ENCODE peak calls at places on chromosomes 12 and 14, in eight cellular contexts. One of them, this sample, is unnamed. For H3K4me1 and H3K27me3, the result is how much of the 10 kb centered on the place peaks cover.

GRCh38 chr14:92935446-92935845 is 12.5 kb downstream of the CHGA start:
- DNase-seq in thoracic aorta: no peak
- DNase-seq in heart left ventricle: no peak
- DNase-seq in body of pancreas: no peak
- DNase-seq in tibial artery: no peak
- DNase-seq in suprapubic skin: no peak
- DNase-seq in uterus: no peak
- DNase-seq in heart right ventricle: no peak
- DNase-seq in this sample: peak

GRCh38 chr14:92516966-92517350 is 3.4 kb downstream of the RIN3 start:
- DNase-seq in tibial artery: no peak
- DNase-seq in thoracic aorta: no peak
- DNase-seq in body of pancreas: no peak
- DNase-seq in uterus: no peak
- DNase-seq in suprapubic skin: no peak
- DNase-seq in heart left ventricle: no peak
- DNase-seq in heart right ventricle: no peak
- DNase-seq in this sample: no peak

GRCh38 chr12:79388006-79388405 is 302.8 kb downstream of the PAWR start:
- DNase-seq in uterus: no peak
- DNase-seq in suprapubic skin: no peak
- DNase-seq in heart left ventricle: no peak
- DNase-seq in tibial artery: no peak
- DNase-seq in heart right ventricle: no peak
- DNase-seq in body of pancreas: no peak
- DNase-seq in thoracic aorta: no peak
- DNase-seq in this sample: no peak

GRCh38 chr14:29348504-29348903 is 579.1 kb downstream of the PRKD1 start:
- DNase-seq in tibial artery: no peak
- DNase-seq in thoracic aorta: no peak
- DNase-seq in suprapubic skin: no peak
- DNase-seq in uterus: no peak
- DNase-seq in heart right ventricle: no peak
- DNase-seq in heart left ventricle: no peak
- DNase-seq in body of pancreas: no peak
- DNase-seq in this sample: no peak

GRCh38 chr14:104559769-104560585 is 19.6 kb upstream of the C14orf180 start:
- DNase-seq in thoracic aorta: no peak
- DNase-seq in uterus: no peak
- DNase-seq in heart left ventricle: peak
- DNase-seq in body of pancreas: no peak
- DNase-seq in tibial artery: no peak
- DNase-seq in heart right ventricle: no peak
- DNase-seq in suprapubic skin: no peak
- DNase-seq in this sample: peak

GRCh38 chr12:12592930-12593329 is 18.7 kb upstream of the CREBL2 start:
- DNase-seq in body of pancreas: no peak
- DNase-seq in thoracic aorta: no peak
- DNase-seq in tibial artery: no peak
- DNase-seq in uterus: no peak
- DNase-seq in heart left ventricle: no peak
- DNase-seq in suprapubic skin: no peak
- DNase-seq in heart right ventricle: no peak
- DNase-seq in this sample: no peak

GRCh38 chr14:54564071-54564798 is 2.7 kb upstream of the SAMD4A start:
- DNase-seq in body of pancreas: no peak
- DNase-seq in suprapubic skin: no peak
- DNase-seq in heart left ventricle: no peak
- DNase-seq in heart right ventricle: no peak
- DNase-seq in thoracic aorta: no peak
- DNase-seq in tibial artery: no peak
- DNase-seq in uterus: no peak
- DNase-seq in this sample: no peak

GRCh38 chr14:51950007-51950406 is 39.3 kb upstream of the RTRAF start:
- DNase-seq in body of pancreas: no peak
- DNase-seq in thoracic aorta: no peak
- DNase-seq in uterus: no peak
- DNase-seq in suprapubic skin: no peak
- DNase-seq in heart left ventricle: no peak
- DNase-seq in heart right ventricle: no peak
- DNase-seq in tibial artery: no peak
- DNase-seq in this sample: no peak

GRCh38 chr14:51068268-51068667 is 26.6 kb downstream of the TRIM9 start:
- DNase-seq in suprapubic skin: no peak
- DNase-seq in uterus: no peak
- DNase-seq in thoracic aorta: no peak
- DNase-seq in body of pancreas: no peak
- DNase-seq in tibial artery: no peak
- DNase-seq in heart right ventricle: no peak
- DNase-seq in heart left ventricle: no peak
- DNase-seq in this sample: no peak

GRCh38 chr12:46360908-46361666 is 11.5 kb downstream of the SLC38A2 start:
- DNase-seq in heart left ventricle: no peak
- DNase-seq in tibial artery: no peak
- DNase-seq in uterus: no peak
- DNase-seq in body of pancreas: no peak
- DNase-seq in thoracic aorta: no peak
- DNase-seq in heart right ventricle: no peak
- DNase-seq in suprapubic skin: no peak
- DNase-seq in this sample: no peak

GRCh38 chr12:78316150-78316549 is 485.5 kb downstream of the NAV3 start:
- DNase-seq in uterus: no peak
- DNase-seq in tibial artery: no peak
- DNase-seq in suprapubic skin: no peak
- DNase-seq in heart right ventricle: no peak
- DNase-seq in body of pancreas: no peak
- DNase-seq in heart left ventricle: no peak
- DNase-seq in thoracic aorta: no peak
- DNase-seq in this sample: no peak

GRCh38 chr14:61476737-61477410 is 155.5 kb downstream of the PRKCH start:
- DNase-seq in uterus: peak
- DNase-seq in suprapubic skin: no peak
- DNase-seq in tibial artery: peak
- DNase-seq in body of pancreas: peak
- DNase-seq in heart right ventricle: peak
- DNase-seq in heart left ventricle: no peak
- DNase-seq in thoracic aorta: no peak
- DNase-seq in this sample: no peak

GRCh38 chr12:111359914-111360276 is 9.0 kb downstream of the PHETA1 start:
- DNase-seq in uterus: no peak
- DNase-seq in heart right ventricle: no peak
- DNase-seq in thoracic aorta: no peak
- DNase-seq in body of pancreas: no peak
- DNase-seq in tibial artery: no peak
- DNase-seq in suprapubic skin: no peak
- DNase-seq in heart left ventricle: no peak
- DNase-seq in this sample: no peak

GRCh38 chr12:121383601-121384019 is 16.3 kb upstream of the RNF34 start:
- DNase-seq in body of pancreas: no peak
- DNase-seq in heart right ventricle: no peak
- DNase-seq in tibial artery: no peak
- DNase-seq in thoracic aorta: no peak
- DNase-seq in suprapubic skin: no peak
- DNase-seq in heart left ventricle: no peak
- DNase-seq in uterus: no peak
- DNase-seq in this sample: no peak

GRCh38 chr14:20458031-20458789 is 3.0 kb downstream of the PIP4P1 start:
- DNase-seq in uterus: no peak
- DNase-seq in thoracic aorta: no peak
- DNase-seq in body of pancreas: no peak
- DNase-seq in heart left ventricle: no peak
- DNase-seq in tibial artery: no peak
- DNase-seq in suprapubic skin: no peak
- DNase-seq in heart right ventricle: no peak
- DNase-seq in this sample: no peak
- H3K4me1 ChIP-seq in uterus: under half
- H3K4me1 ChIP-seq in thoracic aorta: under half
- H3K4me1 ChIP-seq in body of pancreas: half or more
- H3K4me1 ChIP-seq in heart left ventricle: under half
- H3K4me1 ChIP-seq in tibial artery: under half
- H3K4me1 ChIP-seq in suprapubic skin: under half
- H3K4me1 ChIP-seq in heart right ventricle: under half
- H3K4me1 ChIP-seq in this sample: under half

DNA sequence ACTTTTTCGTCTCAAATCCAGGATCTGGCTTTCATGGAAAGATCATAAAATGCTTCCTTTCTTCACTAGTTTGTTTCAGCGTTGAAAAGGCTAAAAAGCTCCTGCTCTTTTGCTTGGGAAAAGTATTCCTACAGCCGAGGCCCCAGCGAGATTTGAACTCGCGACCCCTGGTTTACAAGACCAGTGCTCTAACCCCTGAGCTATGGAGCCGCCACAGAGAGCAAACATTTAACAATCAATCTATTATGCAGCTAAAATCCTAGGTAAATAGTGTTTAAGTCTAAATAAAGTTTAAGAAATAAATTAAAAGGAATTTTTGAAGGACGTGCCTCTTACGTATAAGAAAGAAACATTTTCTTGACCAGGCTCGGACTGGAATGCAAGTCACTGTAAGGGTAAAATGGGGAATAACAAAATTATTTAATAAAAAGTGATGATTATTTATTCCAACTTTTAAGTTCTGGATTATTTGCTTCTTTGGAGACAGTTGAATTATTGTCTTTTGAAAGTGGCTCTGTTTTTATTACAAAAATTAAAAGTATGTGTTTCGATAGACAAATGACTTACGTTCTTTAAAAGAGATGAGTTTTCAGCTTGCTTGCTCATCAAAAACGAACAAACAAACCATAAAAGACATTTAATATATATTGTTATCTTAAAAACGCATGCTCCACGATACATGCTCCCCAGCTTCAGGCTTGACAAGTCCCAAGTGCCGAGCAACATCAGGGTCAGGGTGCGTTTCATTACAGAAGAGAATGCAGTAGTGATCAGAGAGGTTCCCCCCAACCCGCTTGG is 10.3 kb downstream of the OR6S1 start:
- DNase-seq in tibial artery: peak
- DNase-seq in uterus: peak
- DNase-seq in suprapubic skin: no peak
- DNase-seq in heart right ventricle: no peak
- DNase-seq in thoracic aorta: no peak
- DNase-seq in body of pancreas: peak
- DNase-seq in heart left ventricle: no peak
- DNase-seq in this sample: no peak
- H3K27me3 ChIP-seq in tibial artery: under half
- H3K27me3 ChIP-seq in uterus: under half
- H3K27me3 ChIP-seq in suprapubic skin: under half
- H3K27me3 ChIP-seq in heart right ventricle: half or more
- H3K27me3 ChIP-seq in thoracic aorta: under half
- H3K27me3 ChIP-seq in body of pancreas: under half
- H3K27me3 ChIP-seq in heart left ventricle: half or more
- H3K27me3 ChIP-seq in this sample: half or more

GRCh38 chr12:69469854-69470188 is 367 bp upstream of the FRS2 start:
- DNase-seq in tibial artery: no peak
- DNase-seq in heart right ventricle: no peak
- DNase-seq in heart left ventricle: no peak
- DNase-seq in thoracic aorta: no peak
- DNase-seq in suprapubic skin: no peak
- DNase-seq in body of pancreas: no peak
- DNase-seq in uterus: no peak
- DNase-seq in this sample: no peak
- H3K27ac ChIP-seq in tibial artery: peak
- H3K27ac ChIP-seq in heart right ventricle: peak
- H3K27ac ChIP-seq in heart left ventricle: peak
- H3K27ac ChIP-seq in thoracic aorta: peak
- H3K27ac ChIP-seq in suprapubic skin: peak
- H3K27ac ChIP-seq in body of pancreas: no peak
- H3K27ac ChIP-seq in uterus: peak
- H3K27ac ChIP-seq in this sample: peak

GRCh38 chr12:103105971-103106597 is 148.6 kb downstream of the ASCL1 start:
- DNase-seq in uterus: no peak
- DNase-seq in heart left ventricle: no peak
- DNase-seq in body of pancreas: no peak
- DNase-seq in thoracic aorta: no peak
- DNase-seq in tibial artery: no peak
- DNase-seq in suprapubic skin: no peak
- DNase-seq in heart right ventricle: no peak
- DNase-seq in this sample: no peak
- H3K4me1 ChIP-seq in uterus: under half
- H3K4me1 ChIP-seq in heart left ventricle: under half
- H3K4me1 ChIP-seq in body of pancreas: under half
- H3K4me1 ChIP-seq in thoracic aorta: under half
- H3K4me1 ChIP-seq in tibial artery: under half
- H3K4me1 ChIP-seq in suprapubic skin: under half
- H3K4me1 ChIP-seq in heart right ventricle: under half
- H3K4me1 ChIP-seq in this sample: under half

GRCh38 chr12:26402648-26403047 is 207.3 kb downstream of the SSPN start:
- DNase-seq in suprapubic skin: no peak
- DNase-seq in thoracic aorta: no peak
- DNase-seq in heart left ventricle: no peak
- DNase-seq in heart right ventricle: no peak
- DNase-seq in uterus: no peak
- DNase-seq in body of pancreas: peak
- DNase-seq in tibial artery: no peak
- DNase-seq in this sample: no peak

GRCh38 chr12:26400627-26401026 is 205.3 kb downstream of the SSPN start:
- DNase-seq in tibial artery: no peak
- DNase-seq in suprapubic skin: no peak
- DNase-seq in heart right ventricle: no peak
- DNase-seq in heart left ventricle: no peak
- DNase-seq in thoracic aorta: no peak
- DNase-seq in body of pancreas: no peak
- DNase-seq in uterus: no peak
- DNase-seq in this sample: no peak

GRCh38 chr12:26401874-26402273 is 206.5 kb downstream of the SSPN start:
- DNase-seq in tibial artery: no peak
- DNase-seq in body of pancreas: no peak
- DNase-seq in heart left ventricle: no peak
- DNase-seq in uterus: no peak
- DNase-seq in heart right ventricle: no peak
- DNase-seq in suprapubic skin: no peak
- DNase-seq in thoracic aorta: no peak
- DNase-seq in this sample: no peak

GRCh38 chr12:26406391-26406790 is 211.0 kb downstream of the SSPN start:
- DNase-seq in thoracic aorta: no peak
- DNase-seq in tibial artery: no peak
- DNase-seq in heart right ventricle: no peak
- DNase-seq in body of pancreas: no peak
- DNase-seq in suprapubic skin: no peak
- DNase-seq in uterus: no peak
- DNase-seq in heart left ventricle: no peak
- DNase-seq in this sample: no peak

DNA sequence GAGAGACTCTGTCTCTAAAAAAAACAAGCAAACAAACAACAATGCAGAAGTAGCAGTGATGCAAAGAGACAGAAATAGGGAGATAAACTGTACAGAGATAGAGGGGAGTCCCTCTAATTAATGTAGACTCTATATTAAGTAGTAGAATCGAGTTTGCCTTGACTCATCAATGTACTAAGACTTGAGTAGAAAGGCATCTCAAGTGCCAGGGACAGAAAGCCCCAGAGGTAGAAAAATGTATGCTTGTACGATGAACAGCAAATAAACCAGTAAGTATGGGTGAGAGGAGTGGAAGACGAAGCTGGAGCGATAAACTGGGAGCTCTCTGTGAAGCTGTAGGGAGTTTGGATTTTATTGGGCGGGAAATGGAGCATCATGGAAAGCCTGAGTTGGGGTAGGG is 208.2 kb downstream of the SSPN start:
- DNase-seq in heart left ventricle: no peak
- DNase-seq in thoracic aorta: no peak
- DNase-seq in heart right ventricle: no peak
- DNase-seq in uterus: no peak
- DNase-seq in tibial artery: no peak
- DNase-seq in suprapubic skin: no peak
- DNase-seq in body of pancreas: no peak
- DNase-seq in this sample: no peak
- H3K27me3 ChIP-seq in heart left ventricle: under half
- H3K27me3 ChIP-seq in thoracic aorta: under half
- H3K27me3 ChIP-seq in heart right ventricle: under half
- H3K27me3 ChIP-seq in uterus: under half
- H3K27me3 ChIP-seq in tibial artery: under half
- H3K27me3 ChIP-seq in suprapubic skin: under half
- H3K27me3 ChIP-seq in body of pancreas: under half
- H3K27me3 ChIP-seq in this sample: under half

GRCh38 chr14:100132161-100132902 is 27.1 kb downstream of the DEGS2 start:
- DNase-seq in suprapubic skin: no peak
- DNase-seq in heart right ventricle: no peak
- DNase-seq in uterus: peak
- DNase-seq in heart left ventricle: peak
- DNase-seq in thoracic aorta: no peak
- DNase-seq in tibial artery: peak
- DNase-seq in body of pancreas: no peak
- DNase-seq in this sample: peak
- H3K27ac ChIP-seq in suprapubic skin: peak
- H3K27ac ChIP-seq in heart right ventricle: no peak
- H3K27ac ChIP-seq in uterus: peak
- H3K27ac ChIP-seq in heart left ventricle: no peak
- H3K27ac ChIP-seq in thoracic aorta: no peak
- H3K27ac ChIP-seq in tibial artery: no peak
- H3K27ac ChIP-seq in body of pancreas: no peak
- H3K27ac ChIP-seq in this sample: no peak

This sample was measured in psoas muscle.